ENCODE peak calls at places on chromosomes 3 and 15, in six cellular contexts. Y, L, B, O, M and E are unnamed samples.

GRCh38 chr3:138065939-138066338 is 49.5 kb downstream of the DZIP1L start:
- DNase-seq in Y (no peak), L (no peak), B (no peak), O (no peak), M (no peak), E (no peak)

GRCh38 chr15:41994772-41995475 is 22.6 kb upstream of the EHD4 start:
- DNase-seq in Y (no peak), L (no peak), B (no peak), O (no peak), M (no peak), E (no peak)

GRCh38 chr15:93770788-93771187 is 460.6 kb upstream of the MCTP2 start:
- DNase-seq in Y (no peak), L (no peak), B (no peak), O (no peak), M (no peak), E (no peak)

GRCh38 chr3:177792363-177793030 is 595.2 kb upstream of the TBL1XR1 start:
- DNase-seq in Y (no peak), L (peak; percentile 86), B (no peak), O (no peak), M (no peak), E (no peak)

GRCh38 chr3:1962531-1963090 is 136.1 kb upstream of the CNTN4 start:
- DNase-seq in Y (no peak), L (no peak), B (peak; percentile 93), O (no peak), M (no peak), E (no peak)

GRCh38 chr3:127959873-127960272 is 44.8 kb downstream of the KBTBD12 start:
- DNase-seq in Y (no peak), L (peak; percentile 38), B (peak; percentile 16), O (peak; percentile 24), M (no peak), E (peak; percentile 17)

GRCh38 chr3:101703169-101703568 is 16.7 kb upstream of the RPL24 start:
- DNase-seq in Y (no peak), L (no peak), B (no peak), O (no peak), M (no peak), E (no peak)

GRCh38 chr3:156762631-156763185 is 63.4 kb upstream of the LEKR1 start:
- DNase-seq in Y (peak; percentile 79), L (peak; percentile 76), B (no peak), O (no peak), M (no peak), E (peak; percentile 94)

GRCh38 chr15:85937661-85938060 is 142.0 kb upstream of the AGBL1 start:
- DNase-seq in Y (no peak), L (no peak), B (no peak), O (no peak), M (no peak), E (no peak)

GRCh38 chr3:157075693-157076420 is 84.1 kb downstream of the CCNL1 start:
- DNase-seq in Y (no peak), L (no peak), B (no peak), O (no peak), M (no peak), E (no peak)

GRCh38 chr3:47022540-47023161 is 43.2 kb downstream of the NBEAL2 start:
- DNase-seq in Y (no peak), L (peak; percentile 29), B (no peak), O (no peak), M (no peak), E (no peak)

GRCh38 chr15:52282418-52282817 is 13.2 kb downstream of the MYO5C start:
- DNase-seq in Y (no peak), L (no peak), B (no peak), O (no peak), M (no peak), E (no peak)

GRCh38 chr15:45641374-45641778 is 6.5 kb downstream of the SQOR start:
- DNase-seq in Y (peak; percentile 90), L (peak; percentile 92), B (no peak), O (no peak), M (no peak), E (no peak)

GRCh38 chr3:48247401-48247807 is 6.5 kb downstream of the ZNF589 start:
- DNase-seq in Y (peak; percentile 61), L (peak; percentile 55), B (no peak), O (no peak), M (no peak), E (no peak)

GRCh38 chr3:4848176-4848575 is 131.1 kb upstream of the BHLHE40 start:
- DNase-seq in Y (no peak), L (no peak), B (no peak), O (no peak), M (no peak), E (no peak)

GRCh38 chr3:195052939-195053338 is 218.0 kb downstream of the XXYLT1 start:
- DNase-seq in Y (no peak), L (no peak), B (no peak), O (no peak), M (no peak), E (no peak)

GRCh38 chr3:126858887-126859286 is 124.0 kb upstream of the PLXNA1 start:
- DNase-seq in Y (peak; percentile 68), L (peak; percentile 96), B (peak; percentile 95), O (no peak), M (peak; percentile 75), E (peak; percentile 57)

GRCh38 chr3:155737844-155738460 is 6.9 kb downstream of the PLCH1 start:
- DNase-seq in Y (no peak), L (no peak), B (no peak), O (peak; percentile 74), M (no peak), E (no peak)

GRCh38 chr3:94453864-94454263 is 391.0 kb downstream of the NSUN3 start:
- DNase-seq in Y (no peak), L (no peak), B (no peak), O (no peak), M (no peak), E (no peak)

GRCh38 chr15:69116391-69116790 is 44.0 kb upstream of the GLCE start:
- DNase-seq in Y (no peak), L (no peak), B (no peak), O (no peak), M (no peak), E (no peak)

GRCh38 chr3:35624698-35625097 is 14.6 kb upstream of the ARPP21 start:
- DNase-seq in Y (no peak), L (no peak), B (no peak), O (no peak), M (no peak), E (no peak)

GRCh38 chr3:100810671-100811070 is 101.4 kb downstream of the TFG start:
- DNase-seq in Y (peak; percentile 38), L (peak; percentile 94), B (no peak), O (no peak), M (no peak), E (no peak)

GRCh38 chr15:76012021-76012551 is at the start of gene NRG4:
- DNase-seq in Y (no peak), L (no peak), B (no peak), O (no peak), M (no peak), E (no peak)

GRCh38 chr3:150238995-150239612 is 169.0 kb upstream of the TSC22D2 start:
- DNase-seq in Y (no peak), L (no peak), B (peak; percentile 39), O (peak; percentile 77), M (no peak), E (no peak)

GRCh38 chr3:1406250-1406649 is 313.4 kb downstream of the CNTN6 start:
- DNase-seq in Y (no peak), L (no peak), B (no peak), O (no peak), M (no peak), E (no peak)

GRCh38 chr3:39103324-39103693 is 4.1 kb downstream of the GORASP1 start:
- DNase-seq in Y (no peak), L (no peak), B (no peak), O (no peak), M (no peak), E (no peak)

GRCh38 chr3:71680588-71680987 is 44.6 kb downstream of the EIF4E3 start:
- DNase-seq in Y (peak; percentile 44), L (peak; percentile 73), B (no peak), O (no peak), M (no peak), E (no peak)

GRCh38 chr15:48710952-48711495 is 65.5 kb upstream of the FBN1 start:
- DNase-seq in Y (no peak), L (peak; percentile 20), B (no peak), O (no peak), M (no peak), E (no peak)

GRCh38 chr15:81948751-81949150 is 97.1 kb downstream of the MEX3B start:
- DNase-seq in Y (no peak), L (peak; percentile 26), B (no peak), O (no peak), M (no peak), E (no peak)

GRCh38 chr15:71760852-71761251 is 49.5 kb upstream of the NR2E3 start:
- DNase-seq in Y (no peak), L (no peak), B (no peak), O (no peak), M (no peak), E (no peak)

GRCh38 chr3:99845335-99845734 is 27.7 kb downstream of the CMSS1 start:
- DNase-seq in Y (no peak), L (no peak), B (no peak), O (no peak), M (no peak), E (no peak)

GRCh38 chr15:91537868-91538267 is 315.6 kb upstream of the SLCO3A1 start:
- DNase-seq in Y (no peak), L (no peak), B (no peak), O (no peak), M (no peak), E (no peak)

GRCh38 chr15:60002528-60003218 is 1.4 kb upstream of the FOXB1 start:
- DNase-seq in Y (no peak), L (no peak), B (no peak), O (no peak), M (no peak), E (no peak)

GRCh38 chr3:8442993-8443670 is 58.5 kb upstream of the LMCD1 start:
- DNase-seq in Y (no peak), L (no peak), B (no peak), O (no peak), M (no peak), E (no peak)

GRCh38 chr3:154795582-154795981 is 284.5 kb upstream of the MME start:
- DNase-seq in Y (peak; percentile 86), L (peak; percentile 98), B (no peak), O (no peak), M (no peak), E (peak; percentile 3)

GRCh38 chr3:150261958-150262357 is 146.1 kb upstream of the TSC22D2 start:
- DNase-seq in Y (no peak), L (no peak), B (no peak), O (no peak), M (no peak), E (no peak)

GRCh38 chr15:68990755-68991500 is 23.6 kb upstream of the NOX5 start:
- DNase-seq in Y (no peak), L (no peak), B (no peak), O (no peak), M (no peak), E (no peak)